ENCODE peak calls at places on chromosome 21, in four cellular contexts. T, Z, H and E are unnamed samples.

GRCh38 chr21:39612233-39613028 is at the start of gene B3GALT5:
- DNase-seq in H (no peak), Z (no peak), T (no peak), E (no peak)

GRCh38 chr21:15297829-15298228 is 233.0 kb upstream of the NRIP1 start:
- DNase-seq in T (no peak), H (no peak), Z (no peak), E (no peak)

GRCh38 chr21:21463456-21463855 is 465.2 kb downstream of the NCAM2 start:
- DNase-seq in Z (no peak), H (no peak), T (no peak), E (no peak)

GRCh38 chr21:39961251-39961650 is 94.0 kb downstream of the PCP4 start:
- DNase-seq in H (no peak), T (no peak), Z (no peak), E (no peak)

GRCh38 chr21:35198982-35199732 is 150.1 kb upstream of the RUNX1 start:
- DNase-seq in Z (no peak), H (no peak), T (no peak), E (no peak)

GRCh38 chr21:14862794-14863720 is 201.7 kb downstream of the NRIP1 start:
- DNase-seq in H (no peak), T (no peak), Z (no peak), E (no peak)

GRCh38 chr21:34986561-34987533 is 62.3 kb downstream of the RUNX1 start:
- DNase-seq in Z (no peak), T (no peak), H (no peak), E (no peak)

GRCh38 chr21:46253610-46254124 is 25.1 kb upstream of the LSS start:
- DNase-seq in H (no peak), T (no peak), Z (no peak), E (no peak)

GRCh38 chr21:34897828-34898227 is 151.3 kb downstream of the RUNX1 start:
- DNase-seq in H (no peak), T (no peak), Z (no peak), E (no peak)

GRCh38 chr21:31873696-31874599 is 1.1 kb downstream of the HUNK start:
- DNase-seq in H (no peak), T (peak; percentile 51), Z (no peak), E (peak; percentile 58)

GRCh38 chr21:39885119-39885848 is 18.0 kb downstream of the PCP4 start:
- DNase-seq in H (no peak), Z (no peak), T (no peak), E (no peak)

GRCh38 chr21:45544449-45545235 is 2.4 kb upstream of the SLC19A1 start:
- DNase-seq in Z (no peak), T (peak; percentile 19), H (no peak), E (peak; percentile 46)

GRCh38 chr21:14273736-14274538 is 58.0 kb downstream of the RBM11 start:
- DNase-seq in Z (no peak), H (peak; percentile 96), T (peak; percentile 44), E (no peak)

GRCh38 chr21:30625449-30625848 is 5.0 kb downstream of the KRTAP20-4 start:
- DNase-seq in T (no peak), H (no peak), Z (no peak), E (no peak)

GRCh38 chr21:30623362-30623761 is 2.9 kb downstream of the KRTAP20-4 start:
- DNase-seq in H (no peak), Z (no peak), T (no peak), E (no peak)

GRCh38 chr21:30634906-30635305 is at the start of gene KRTAP20-2:
- DNase-seq in T (no peak), H (no peak), Z (no peak), E (no peak)

GRCh38 chr21:30628109-30628508 is 6.9 kb upstream of the KRTAP20-2 start:
- DNase-seq in Z (no peak), H (no peak), T (no peak), E (no peak)

GRCh38 chr21:30629173-30629572 is 5.8 kb upstream of the KRTAP20-2 start:
- DNase-seq in Z (no peak), H (no peak), T (no peak), E (no peak)
- TF ChIP-seq CTCF in Z (no peak), H (no peak), T (no peak), E (no peak)

DNA sequence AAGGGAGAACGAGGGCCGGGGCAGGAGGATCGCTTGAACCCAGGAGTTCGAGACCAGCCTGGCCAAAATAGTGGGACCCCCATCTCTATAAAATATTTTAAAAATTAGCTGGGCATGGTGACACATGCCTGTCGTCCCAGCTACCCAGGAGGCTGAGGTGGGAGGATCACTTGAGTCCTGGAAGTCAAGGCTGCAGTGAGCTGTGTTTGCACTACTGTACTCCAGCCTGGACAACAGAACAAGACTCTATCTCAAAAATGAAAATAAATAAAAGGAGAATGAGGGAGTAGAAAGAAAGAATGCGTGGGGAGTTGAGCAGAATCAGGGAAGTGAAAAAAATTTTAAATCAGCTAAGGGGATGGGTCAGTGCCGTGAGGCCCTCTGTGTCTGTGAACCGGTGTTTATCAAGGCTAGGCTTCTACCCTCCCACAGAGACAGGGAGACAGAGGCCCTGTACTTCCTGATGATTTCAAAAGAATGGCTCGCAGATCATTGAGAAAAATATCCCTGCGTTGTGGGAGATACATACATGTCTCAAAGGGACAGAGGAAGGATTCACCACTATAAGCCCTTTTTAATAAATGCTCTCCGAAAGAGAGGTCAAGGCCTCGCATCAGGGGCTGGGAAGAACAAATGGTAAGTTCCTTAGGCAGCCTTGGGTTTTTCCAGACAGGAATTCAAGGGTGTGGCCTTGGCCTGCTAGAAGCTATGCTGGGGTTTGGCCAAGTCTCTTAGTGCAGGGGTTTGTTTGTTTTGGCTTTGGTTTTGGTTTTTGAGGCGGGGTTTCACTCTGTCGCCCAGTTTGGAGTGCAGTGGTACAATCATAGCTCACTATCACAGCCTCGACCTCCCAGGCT is 20.7 kb downstream of the IL10RB start:
- DNase-seq in Z (no peak), H (no peak), T (peak; percentile 73), E (no peak)
- H3K27ac ChIP-seq in Z (peak overlapping the region; percentile 67), H (peak overlapping the region; percentile 14), T (peak overlapping the region; percentile 81), E (peak overlapping the region; percentile 24)

DNA sequence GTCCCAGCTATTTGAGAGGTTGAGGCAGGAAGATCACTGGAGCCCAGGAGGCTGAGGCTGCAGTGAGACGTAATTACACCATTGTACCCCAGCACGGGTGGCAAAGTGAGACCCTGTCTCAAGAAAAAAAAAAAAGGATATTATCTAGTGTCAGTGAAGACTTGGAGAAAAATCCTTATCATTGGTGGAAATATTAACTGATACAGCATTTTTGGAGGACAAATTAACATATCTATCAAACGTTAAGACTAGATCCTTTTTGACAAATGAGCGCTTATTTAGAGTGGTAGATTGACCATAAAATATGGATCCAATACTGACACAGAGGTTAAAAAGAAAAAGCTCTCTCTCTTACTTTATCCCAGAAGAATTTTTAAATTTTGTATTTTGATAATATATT is 35.2 kb upstream of the DYRK1A start:
- DNase-seq in T (no peak), H (no peak), Z (no peak), E (no peak)
- TF ChIP-seq CTCF in T (no peak), H (no peak), Z (no peak), E (no peak)

GRCh38 chr21:43578677-43579313 is 80.5 kb downstream of the HSF2BP start:
- DNase-seq in T (peak; percentile 55), H (no peak), Z (no peak), E (no peak)

GRCh38 chr21:43572443-43572842 is 86.8 kb downstream of the HSF2BP start:
- DNase-seq in T (no peak), H (no peak), Z (no peak), E (no peak)

GRCh38 chr21:43574741-43575465 is 84.4 kb downstream of the HSF2BP start:
- DNase-seq in H (peak; percentile 61), Z (peak; percentile 63), T (no peak), E (no peak)

GRCh38 chr21:43573921-43574320 is 85.4 kb downstream of the HSF2BP start:
- DNase-seq in T (no peak), H (no peak), Z (no peak), E (no peak)

DNA sequence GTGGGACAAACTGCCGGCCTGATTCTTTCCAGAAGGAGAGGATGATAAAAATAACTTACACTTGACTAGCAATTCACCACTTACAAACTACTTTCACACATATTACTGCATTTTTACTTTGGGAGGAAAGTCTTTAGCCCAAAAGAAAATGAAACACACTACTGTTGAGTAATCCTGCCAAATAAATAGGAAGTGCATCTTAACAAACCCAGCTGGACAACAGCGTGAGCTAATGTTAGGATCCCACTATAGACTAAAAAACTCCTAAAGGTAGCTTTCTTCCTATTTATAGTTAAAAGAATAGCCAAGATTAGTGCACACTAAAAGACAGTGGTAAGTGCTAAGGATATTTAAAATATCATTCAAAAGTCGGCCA is 83.8 kb downstream of the HSF2BP start:
- DNase-seq in Z (no peak), T (no peak), H (no peak), E (no peak)
- H3K27ac ChIP-seq in Z (peak overlapping the region; percentile 81), T (peak overlapping the region; percentile 73), H (no peak overlapping the region), E (no peak overlapping the region)

DNA sequence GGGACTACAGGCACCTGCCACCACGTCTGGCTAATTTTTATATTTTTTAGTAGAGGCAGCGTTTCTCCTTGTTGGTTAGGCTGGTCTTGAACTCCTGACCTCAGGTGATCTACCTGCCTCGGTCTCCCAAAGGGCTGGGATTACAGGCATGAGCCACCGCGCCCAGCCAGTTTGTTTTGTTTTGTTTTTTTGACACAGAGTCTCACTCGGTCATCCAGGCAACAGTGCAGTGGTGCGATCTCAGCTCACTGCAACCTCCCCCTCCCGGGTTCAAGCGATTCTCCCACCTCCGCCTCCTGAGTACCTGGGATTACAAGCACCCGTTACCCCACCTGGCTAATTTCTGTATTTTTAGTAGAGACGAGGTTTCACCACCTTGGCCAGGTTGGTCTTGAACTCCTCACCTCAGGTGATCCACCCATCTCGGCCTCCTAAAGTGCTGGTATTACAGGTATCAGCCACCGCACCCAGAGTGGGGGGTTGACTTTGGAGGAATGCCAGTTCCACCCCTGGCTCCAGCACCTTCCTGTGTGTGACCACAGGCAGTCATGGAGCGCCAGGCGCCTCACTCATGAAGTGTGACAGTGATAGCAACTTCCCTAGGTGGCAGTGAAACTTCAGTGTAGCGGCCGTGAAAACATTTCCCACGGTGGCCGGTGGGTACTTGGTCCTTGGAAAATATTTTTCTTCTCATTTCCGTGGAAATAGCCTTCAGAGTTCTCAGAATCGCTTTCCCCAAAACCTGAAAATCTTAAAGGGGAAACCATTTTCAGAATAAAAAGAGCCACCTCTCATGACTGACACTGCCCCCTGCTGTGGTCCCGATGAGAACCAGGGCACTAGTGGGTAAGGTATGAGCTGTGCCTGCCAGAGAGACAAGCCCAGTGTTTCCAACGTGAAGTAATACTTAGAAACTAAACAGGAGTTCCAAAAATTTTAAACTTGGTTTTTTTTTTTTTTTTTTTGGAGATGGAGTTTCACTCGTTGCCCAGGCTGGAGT is 48.6 kb downstream of the WDR4 start:
- DNase-seq in H (no peak), T (peak; percentile 25), Z (no peak), E (no peak)
- TF ChIP-seq CTCF in H (no peak), T (no peak), Z (no peak), E (no peak)

DNA sequence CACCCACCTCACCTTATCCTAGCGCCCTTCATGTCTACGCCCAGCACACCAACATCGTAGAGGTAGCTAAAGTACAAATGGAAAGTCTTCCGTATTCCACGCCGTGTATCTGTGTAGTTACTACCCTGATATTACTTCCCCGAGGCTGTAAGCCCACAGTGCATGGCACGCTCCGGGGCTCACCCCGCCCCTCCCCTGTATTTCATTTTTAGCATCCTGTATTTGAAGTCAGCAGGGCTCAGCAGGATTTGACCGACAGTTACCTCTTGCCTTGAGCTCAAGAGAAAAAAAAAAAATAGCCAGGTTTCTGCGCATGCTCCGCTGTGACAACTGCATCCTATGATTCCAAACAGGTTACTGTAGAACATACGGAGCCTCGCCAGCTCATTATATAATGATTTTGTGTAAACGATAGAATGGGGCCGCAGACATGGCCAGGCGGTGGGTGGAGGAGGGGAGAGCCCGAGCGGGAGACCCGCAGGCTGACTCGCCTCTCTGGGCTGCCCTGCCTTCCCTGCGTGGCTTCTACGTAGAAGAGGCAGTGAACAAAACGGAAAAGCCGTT is 1.3 kb downstream of the ABCG1 start:
- DNase-seq in H (peak; percentile 73), T (peak; percentile 69), Z (peak; percentile 67), E (no peak)
- H3K27ac ChIP-seq in H (peak overlapping the region; percentile 73), T (peak overlapping the region; percentile 80), Z (peak overlapping the region; percentile 40), E (no peak overlapping the region)